ENCODE peak calls at places on chromosomes 11 and 22, in eight cellular contexts. One of them, this sample, is unnamed.
A peak's percentile ranks its signal among the peaks of the same experiment; 100 is the strongest.

GRCh38 chr11:121194731-121195596 is 93.9 kb downstream of the TECTA start:
- DNase-seq in T-cell: peak; percentile 12
- DNase-seq in kidney: no peak
- DNase-seq in activated CD4-positive, alpha-beta T cell treated with anti-CD3 and anti-CD28 coated beads, Interleukin-2, amount 50 U/mL, for 1 hour: peak; percentile 34
- DNase-seq in ELR: peak; percentile 63
- DNase-seq in NCI-H187 treated with DMSO at 0.1 percent for 48 hours: no peak
- DNase-seq in NCI-H1092 treated with DMSO at 0.1 percent for 48 hours: peak; percentile 61
- DNase-seq in substantia nigra: no peak
- DNase-seq in this sample: no peak

GRCh38 chr11:12029738-12030363 is 21.4 kb upstream of the DKK3 start:
- DNase-seq in T-cell: no peak
- DNase-seq in kidney: no peak
- DNase-seq in activated CD4-positive, alpha-beta T cell treated with anti-CD3 and anti-CD28 coated beads, Interleukin-2, amount 50 U/mL, for 1 hour: no peak
- DNase-seq in ELR: peak; percentile 83
- DNase-seq in NCI-H187 treated with DMSO at 0.1 percent for 48 hours: no peak
- DNase-seq in NCI-H1092 treated with DMSO at 0.1 percent for 48 hours: no peak
- DNase-seq in substantia nigra: no peak
- DNase-seq in this sample: no peak

GRCh38 chr11:27720277-27720830 is 20.1 kb upstream of the BDNF start:
- DNase-seq in T-cell: no peak
- DNase-seq in kidney: no peak
- DNase-seq in activated CD4-positive, alpha-beta T cell treated with anti-CD3 and anti-CD28 coated beads, Interleukin-2, amount 50 U/mL, for 1 hour: no peak
- DNase-seq in ELR: peak; percentile 74
- DNase-seq in NCI-H187 treated with DMSO at 0.1 percent for 48 hours: no peak
- DNase-seq in NCI-H1092 treated with DMSO at 0.1 percent for 48 hours: no peak
- DNase-seq in substantia nigra: no peak
- DNase-seq in this sample: no peak

GRCh38 chr11:67572305-67572704 is 11.3 kb upstream of the GSTP1 start:
- DNase-seq in T-cell: no peak
- DNase-seq in kidney: no peak
- DNase-seq in activated CD4-positive, alpha-beta T cell treated with anti-CD3 and anti-CD28 coated beads, Interleukin-2, amount 50 U/mL, for 1 hour: no peak
- DNase-seq in ELR: no peak
- DNase-seq in NCI-H187 treated with DMSO at 0.1 percent for 48 hours: no peak
- DNase-seq in NCI-H1092 treated with DMSO at 0.1 percent for 48 hours: no peak
- DNase-seq in substantia nigra: no peak
- DNase-seq in this sample: no peak

GRCh38 chr11:111918390-111919256 is at the start of gene C11orf52:
- DNase-seq in T-cell: no peak
- DNase-seq in kidney: peak; percentile 90
- DNase-seq in activated CD4-positive, alpha-beta T cell treated with anti-CD3 and anti-CD28 coated beads, Interleukin-2, amount 50 U/mL, for 1 hour: no peak
- DNase-seq in ELR: peak; percentile 35
- DNase-seq in NCI-H187 treated with DMSO at 0.1 percent for 48 hours: peak; percentile 89
- DNase-seq in NCI-H1092 treated with DMSO at 0.1 percent for 48 hours: peak; percentile 84
- DNase-seq in substantia nigra: no peak
- DNase-seq in this sample: no peak

GRCh38 chr11:69312418-69313399 is 18.8 kb downstream of the MYEOV start:
- DNase-seq in T-cell: no peak
- DNase-seq in kidney: peak; percentile 73
- DNase-seq in activated CD4-positive, alpha-beta T cell treated with anti-CD3 and anti-CD28 coated beads, Interleukin-2, amount 50 U/mL, for 1 hour: no peak
- DNase-seq in ELR: no peak
- DNase-seq in NCI-H187 treated with DMSO at 0.1 percent for 48 hours: no peak
- DNase-seq in NCI-H1092 treated with DMSO at 0.1 percent for 48 hours: peak; percentile 66
- DNase-seq in substantia nigra: no peak
- DNase-seq in this sample: peak; percentile 87

GRCh38 chr22:36344106-36344827 is 43.5 kb downstream of the MYH9 start:
- DNase-seq in T-cell: no peak
- DNase-seq in kidney: no peak
- DNase-seq in activated CD4-positive, alpha-beta T cell treated with anti-CD3 and anti-CD28 coated beads, Interleukin-2, amount 50 U/mL, for 1 hour: no peak
- DNase-seq in ELR: no peak
- DNase-seq in NCI-H187 treated with DMSO at 0.1 percent for 48 hours: no peak
- DNase-seq in NCI-H1092 treated with DMSO at 0.1 percent for 48 hours: no peak
- DNase-seq in substantia nigra: peak; percentile 51
- DNase-seq in this sample: no peak

GRCh38 chr11:2222479-2222878 is 47.9 kb downstream of the ASCL2 start:
- DNase-seq in T-cell: no peak
- DNase-seq in kidney: no peak
- DNase-seq in activated CD4-positive, alpha-beta T cell treated with anti-CD3 and anti-CD28 coated beads, Interleukin-2, amount 50 U/mL, for 1 hour: no peak
- DNase-seq in ELR: no peak
- DNase-seq in NCI-H187 treated with DMSO at 0.1 percent for 48 hours: no peak
- DNase-seq in NCI-H1092 treated with DMSO at 0.1 percent for 48 hours: no peak
- DNase-seq in substantia nigra: no peak
- DNase-seq in this sample: no peak

GRCh38 chr11:75635009-75635909 is 33.6 kb downstream of the MAP6 start:
- DNase-seq in T-cell: no peak
- DNase-seq in kidney: peak; percentile 74
- DNase-seq in activated CD4-positive, alpha-beta T cell treated with anti-CD3 and anti-CD28 coated beads, Interleukin-2, amount 50 U/mL, for 1 hour: no peak
- DNase-seq in ELR: peak; percentile 10
- DNase-seq in NCI-H187 treated with DMSO at 0.1 percent for 48 hours: no peak
- DNase-seq in NCI-H1092 treated with DMSO at 0.1 percent for 48 hours: peak; percentile 73
- DNase-seq in substantia nigra: no peak
- DNase-seq in this sample: no peak

GRCh38 chr11:59263225-59263894 is 50.6 kb upstream of the MPEG1 start:
- DNase-seq in T-cell: no peak
- DNase-seq in kidney: peak; percentile 77
- DNase-seq in activated CD4-positive, alpha-beta T cell treated with anti-CD3 and anti-CD28 coated beads, Interleukin-2, amount 50 U/mL, for 1 hour: peak; percentile 14
- DNase-seq in ELR: no peak
- DNase-seq in NCI-H187 treated with DMSO at 0.1 percent for 48 hours: no peak
- DNase-seq in NCI-H1092 treated with DMSO at 0.1 percent for 48 hours: no peak
- DNase-seq in substantia nigra: no peak
- DNase-seq in this sample: no peak

GRCh38 chr22:19514831-19515565 is 9.2 kb downstream of the CLDN5 start:
- DNase-seq in T-cell: no peak
- DNase-seq in kidney: no peak
- DNase-seq in activated CD4-positive, alpha-beta T cell treated with anti-CD3 and anti-CD28 coated beads, Interleukin-2, amount 50 U/mL, for 1 hour: no peak
- DNase-seq in ELR: peak; percentile 39
- DNase-seq in NCI-H187 treated with DMSO at 0.1 percent for 48 hours: peak; percentile 24
- DNase-seq in NCI-H1092 treated with DMSO at 0.1 percent for 48 hours: peak; percentile 83
- DNase-seq in substantia nigra: no peak
- DNase-seq in this sample: peak; percentile 84

GRCh38 chr22:45336971-45337431 is 27.3 kb downstream of the FAM118A start:
- DNase-seq in T-cell: peak; percentile 52
- DNase-seq in kidney: no peak
- DNase-seq in activated CD4-positive, alpha-beta T cell treated with anti-CD3 and anti-CD28 coated beads, Interleukin-2, amount 50 U/mL, for 1 hour: no peak
- DNase-seq in ELR: no peak
- DNase-seq in NCI-H187 treated with DMSO at 0.1 percent for 48 hours: no peak
- DNase-seq in NCI-H1092 treated with DMSO at 0.1 percent for 48 hours: peak; percentile 52
- DNase-seq in substantia nigra: peak; percentile 33
- DNase-seq in this sample: peak; percentile 87

GRCh38 chr11:120222916-120223315 is 12.1 kb downstream of the OAF start:
- DNase-seq in T-cell: no peak
- DNase-seq in kidney: peak; percentile 60
- DNase-seq in activated CD4-positive, alpha-beta T cell treated with anti-CD3 and anti-CD28 coated beads, Interleukin-2, amount 50 U/mL, for 1 hour: no peak
- DNase-seq in ELR: no peak
- DNase-seq in NCI-H187 treated with DMSO at 0.1 percent for 48 hours: no peak
- DNase-seq in NCI-H1092 treated with DMSO at 0.1 percent for 48 hours: no peak
- DNase-seq in substantia nigra: no peak
- DNase-seq in this sample: no peak

GRCh38 chr11:111320728-111321568 is 22.6 kb downstream of the POU2AF3 start:
- DNase-seq in T-cell: no peak
- DNase-seq in kidney: no peak
- DNase-seq in activated CD4-positive, alpha-beta T cell treated with anti-CD3 and anti-CD28 coated beads, Interleukin-2, amount 50 U/mL, for 1 hour: no peak
- DNase-seq in ELR: no peak
- DNase-seq in NCI-H187 treated with DMSO at 0.1 percent for 48 hours: no peak
- DNase-seq in NCI-H1092 treated with DMSO at 0.1 percent for 48 hours: no peak
- DNase-seq in substantia nigra: no peak
- DNase-seq in this sample: no peak

GRCh38 chr22:35467788-35468187 is 67.8 kb downstream of the MCM5 start:
- DNase-seq in T-cell: no peak
- DNase-seq in kidney: peak; percentile 94
- DNase-seq in activated CD4-positive, alpha-beta T cell treated with anti-CD3 and anti-CD28 coated beads, Interleukin-2, amount 50 U/mL, for 1 hour: no peak
- DNase-seq in ELR: peak; percentile 30
- DNase-seq in NCI-H187 treated with DMSO at 0.1 percent for 48 hours: no peak
- DNase-seq in NCI-H1092 treated with DMSO at 0.1 percent for 48 hours: peak; percentile 12
- DNase-seq in substantia nigra: peak; percentile 78
- DNase-seq in this sample: no peak

GRCh38 chr11:92380882-92381281 is 156.3 kb downstream of the FAT3 start:
- DNase-seq in T-cell: no peak
- DNase-seq in kidney: no peak
- DNase-seq in activated CD4-positive, alpha-beta T cell treated with anti-CD3 and anti-CD28 coated beads, Interleukin-2, amount 50 U/mL, for 1 hour: no peak
- DNase-seq in ELR: peak; percentile 44
- DNase-seq in NCI-H187 treated with DMSO at 0.1 percent for 48 hours: no peak
- DNase-seq in NCI-H1092 treated with DMSO at 0.1 percent for 48 hours: no peak
- DNase-seq in substantia nigra: no peak
- DNase-seq in this sample: no peak

GRCh38 chr11:20360650-20361049 is 2.9 kb upstream of the HTATIP2 start:
- DNase-seq in T-cell: peak; percentile 37
- DNase-seq in kidney: no peak
- DNase-seq in activated CD4-positive, alpha-beta T cell treated with anti-CD3 and anti-CD28 coated beads, Interleukin-2, amount 50 U/mL, for 1 hour: peak; percentile 20
- DNase-seq in ELR: peak; percentile 47
- DNase-seq in NCI-H187 treated with DMSO at 0.1 percent for 48 hours: no peak
- DNase-seq in NCI-H1092 treated with DMSO at 0.1 percent for 48 hours: no peak
- DNase-seq in substantia nigra: no peak
- DNase-seq in this sample: no peak

GRCh38 chr22:45895436-45896152 is 81.4 kb downstream of the WNT7B start:
- DNase-seq in T-cell: no peak
- DNase-seq in kidney: peak; percentile 63
- DNase-seq in activated CD4-positive, alpha-beta T cell treated with anti-CD3 and anti-CD28 coated beads, Interleukin-2, amount 50 U/mL, for 1 hour: no peak
- DNase-seq in ELR: no peak
- DNase-seq in NCI-H187 treated with DMSO at 0.1 percent for 48 hours: no peak
- DNase-seq in NCI-H1092 treated with DMSO at 0.1 percent for 48 hours: no peak
- DNase-seq in substantia nigra: no peak
- DNase-seq in this sample: no peak

GRCh38 chr11:28756977-28757376 is 648.8 kb downstream of the METTL15 start:
- DNase-seq in T-cell: no peak
- DNase-seq in kidney: no peak
- DNase-seq in activated CD4-positive, alpha-beta T cell treated with anti-CD3 and anti-CD28 coated beads, Interleukin-2, amount 50 U/mL, for 1 hour: no peak
- DNase-seq in ELR: peak; percentile 89
- DNase-seq in NCI-H187 treated with DMSO at 0.1 percent for 48 hours: no peak
- DNase-seq in NCI-H1092 treated with DMSO at 0.1 percent for 48 hours: no peak
- DNase-seq in substantia nigra: no peak
- DNase-seq in this sample: no peak

GRCh38 chr11:69013009-69013951 is at the start of gene MRGPRF:
- DNase-seq in T-cell: no peak
- DNase-seq in kidney: peak; percentile 96
- DNase-seq in activated CD4-positive, alpha-beta T cell treated with anti-CD3 and anti-CD28 coated beads, Interleukin-2, amount 50 U/mL, for 1 hour: no peak
- DNase-seq in ELR: peak; percentile 84
- DNase-seq in NCI-H187 treated with DMSO at 0.1 percent for 48 hours: no peak
- DNase-seq in NCI-H1092 treated with DMSO at 0.1 percent for 48 hours: peak; percentile 33
- DNase-seq in substantia nigra: no peak
- DNase-seq in this sample: peak; percentile 93

GRCh38 chr11:116537736-116538135 is 235.1 kb downstream of the BUD13 start:
- DNase-seq in T-cell: no peak
- DNase-seq in kidney: no peak
- DNase-seq in activated CD4-positive, alpha-beta T cell treated with anti-CD3 and anti-CD28 coated beads, Interleukin-2, amount 50 U/mL, for 1 hour: no peak
- DNase-seq in ELR: no peak
- DNase-seq in NCI-H187 treated with DMSO at 0.1 percent for 48 hours: no peak
- DNase-seq in NCI-H1092 treated with DMSO at 0.1 percent for 48 hours: no peak
- DNase-seq in substantia nigra: no peak
- DNase-seq in this sample: peak; percentile 76

GRCh38 chr11:125072210-125072960 is 9.3 kb downstream of the SLC37A2 start:
- DNase-seq in T-cell: no peak
- DNase-seq in kidney: no peak
- DNase-seq in activated CD4-positive, alpha-beta T cell treated with anti-CD3 and anti-CD28 coated beads, Interleukin-2, amount 50 U/mL, for 1 hour: no peak
- DNase-seq in ELR: no peak
- DNase-seq in NCI-H187 treated with DMSO at 0.1 percent for 48 hours: no peak
- DNase-seq in NCI-H1092 treated with DMSO at 0.1 percent for 48 hours: no peak
- DNase-seq in substantia nigra: no peak
- DNase-seq in this sample: no peak

GRCh38 chr22:43106302-43106701 is 4.2 kb upstream of the BIK start:
- DNase-seq in T-cell: no peak
- DNase-seq in kidney: no peak
- DNase-seq in activated CD4-positive, alpha-beta T cell treated with anti-CD3 and anti-CD28 coated beads, Interleukin-2, amount 50 U/mL, for 1 hour: no peak
- DNase-seq in ELR: no peak
- DNase-seq in NCI-H187 treated with DMSO at 0.1 percent for 48 hours: no peak
- DNase-seq in NCI-H1092 treated with DMSO at 0.1 percent for 48 hours: no peak
- DNase-seq in substantia nigra: no peak
- DNase-seq in this sample: no peak

GRCh38 chr11:76653674-76654309 is 16.8 kb downstream of the LRRC32 start:
- DNase-seq in T-cell: no peak
- DNase-seq in kidney: peak; percentile 88
- DNase-seq in activated CD4-positive, alpha-beta T cell treated with anti-CD3 and anti-CD28 coated beads, Interleukin-2, amount 50 U/mL, for 1 hour: no peak
- DNase-seq in ELR: no peak
- DNase-seq in NCI-H187 treated with DMSO at 0.1 percent for 48 hours: no peak
- DNase-seq in NCI-H1092 treated with DMSO at 0.1 percent for 48 hours: no peak
- DNase-seq in substantia nigra: no peak
- DNase-seq in this sample: peak; percentile 64

GRCh38 chr11:84541711-84542340 is 1085.3 kb downstream of the DLG2 start:
- DNase-seq in T-cell: no peak
- DNase-seq in kidney: no peak
- DNase-seq in activated CD4-positive, alpha-beta T cell treated with anti-CD3 and anti-CD28 coated beads, Interleukin-2, amount 50 U/mL, for 1 hour: no peak
- DNase-seq in ELR: peak; percentile 10
- DNase-seq in NCI-H187 treated with DMSO at 0.1 percent for 48 hours: no peak
- DNase-seq in NCI-H1092 treated with DMSO at 0.1 percent for 48 hours: no peak
- DNase-seq in substantia nigra: no peak
- DNase-seq in this sample: no peak

GRCh38 chr11:16611395-16612233 is 126.8 kb upstream of the C11orf58 start:
- DNase-seq in T-cell: no peak
- DNase-seq in kidney: no peak
- DNase-seq in activated CD4-positive, alpha-beta T cell treated with anti-CD3 and anti-CD28 coated beads, Interleukin-2, amount 50 U/mL, for 1 hour: no peak
- DNase-seq in ELR: no peak
- DNase-seq in NCI-H187 treated with DMSO at 0.1 percent for 48 hours: no peak
- DNase-seq in NCI-H1092 treated with DMSO at 0.1 percent for 48 hours: peak; percentile 80
- DNase-seq in substantia nigra: no peak
- DNase-seq in this sample: no peak

GRCh38 chr11:20990447-20990846 is 321.1 kb downstream of the NELL1 start:
- DNase-seq in T-cell: no peak
- DNase-seq in kidney: no peak
- DNase-seq in activated CD4-positive, alpha-beta T cell treated with anti-CD3 and anti-CD28 coated beads, Interleukin-2, amount 50 U/mL, for 1 hour: no peak
- DNase-seq in ELR: no peak
- DNase-seq in NCI-H187 treated with DMSO at 0.1 percent for 48 hours: no peak
- DNase-seq in NCI-H1092 treated with DMSO at 0.1 percent for 48 hours: no peak
- DNase-seq in substantia nigra: no peak
- DNase-seq in this sample: no peak

GRCh38 chr11:75820636-75821035 is 5.6 kb downstream of the UVRAG start:
- DNase-seq in T-cell: no peak
- DNase-seq in kidney: no peak
- DNase-seq in activated CD4-positive, alpha-beta T cell treated with anti-CD3 and anti-CD28 coated beads, Interleukin-2, amount 50 U/mL, for 1 hour: no peak
- DNase-seq in ELR: peak; percentile 50
- DNase-seq in NCI-H187 treated with DMSO at 0.1 percent for 48 hours: no peak
- DNase-seq in NCI-H1092 treated with DMSO at 0.1 percent for 48 hours: no peak
- DNase-seq in substantia nigra: no peak
- DNase-seq in this sample: no peak

GRCh38 chr11:118886681-118887111 is 3.0 kb downstream of the CXCR5 start:
- DNase-seq in T-cell: no peak
- DNase-seq in kidney: no peak
- DNase-seq in activated CD4-positive, alpha-beta T cell treated with anti-CD3 and anti-CD28 coated beads, Interleukin-2, amount 50 U/mL, for 1 hour: no peak
- DNase-seq in ELR: no peak
- DNase-seq in NCI-H187 treated with DMSO at 0.1 percent for 48 hours: no peak
- DNase-seq in NCI-H1092 treated with DMSO at 0.1 percent for 48 hours: no peak
- DNase-seq in substantia nigra: no peak
- DNase-seq in this sample: no peak

GRCh38 chr11:8167796-8168195 is 1.0 kb downstream of the RIC3 start:
- DNase-seq in T-cell: no peak
- DNase-seq in kidney: no peak
- DNase-seq in activated CD4-positive, alpha-beta T cell treated with anti-CD3 and anti-CD28 coated beads, Interleukin-2, amount 50 U/mL, for 1 hour: no peak
- DNase-seq in ELR: peak; percentile 3
- DNase-seq in NCI-H187 treated with DMSO at 0.1 percent for 48 hours: no peak
- DNase-seq in NCI-H1092 treated with DMSO at 0.1 percent for 48 hours: no peak
- DNase-seq in substantia nigra: no peak
- DNase-seq in this sample: no peak

GRCh38 chr11:108906329-108906728 is 241.5 kb downstream of the DDX10 start:
- DNase-seq in T-cell: no peak
- DNase-seq in kidney: no peak
- DNase-seq in activated CD4-positive, alpha-beta T cell treated with anti-CD3 and anti-CD28 coated beads, Interleukin-2, amount 50 U/mL, for 1 hour: no peak
- DNase-seq in ELR: peak; percentile 90
- DNase-seq in NCI-H187 treated with DMSO at 0.1 percent for 48 hours: no peak
- DNase-seq in NCI-H1092 treated with DMSO at 0.1 percent for 48 hours: no peak
- DNase-seq in substantia nigra: no peak
- DNase-seq in this sample: no peak

GRCh38 chr11:108854366-108854765 is 189.5 kb downstream of the DDX10 start:
- DNase-seq in T-cell: no peak
- DNase-seq in kidney: no peak
- DNase-seq in activated CD4-positive, alpha-beta T cell treated with anti-CD3 and anti-CD28 coated beads, Interleukin-2, amount 50 U/mL, for 1 hour: no peak
- DNase-seq in ELR: no peak
- DNase-seq in NCI-H187 treated with DMSO at 0.1 percent for 48 hours: no peak
- DNase-seq in NCI-H1092 treated with DMSO at 0.1 percent for 48 hours: no peak
- DNase-seq in substantia nigra: no peak
- DNase-seq in this sample: no peak

GRCh38 chr11:117315285-117316196 is 515 bp downstream of the BACE1 start:
- DNase-seq in T-cell: no peak
- DNase-seq in kidney: peak; percentile 73
- DNase-seq in activated CD4-positive, alpha-beta T cell treated with anti-CD3 and anti-CD28 coated beads, Interleukin-2, amount 50 U/mL, for 1 hour: no peak
- DNase-seq in ELR: peak; percentile 44
- DNase-seq in NCI-H187 treated with DMSO at 0.1 percent for 48 hours: no peak
- DNase-seq in NCI-H1092 treated with DMSO at 0.1 percent for 48 hours: no peak
- DNase-seq in substantia nigra: no peak
- DNase-seq in this sample: no peak

GRCh38 chr11:17267576-17267975 is 9.0 kb upstream of the NUCB2 start:
- DNase-seq in T-cell: no peak
- DNase-seq in kidney: no peak
- DNase-seq in activated CD4-positive, alpha-beta T cell treated with anti-CD3 and anti-CD28 coated beads, Interleukin-2, amount 50 U/mL, for 1 hour: no peak
- DNase-seq in ELR: peak; percentile 99
- DNase-seq in NCI-H187 treated with DMSO at 0.1 percent for 48 hours: no peak
- DNase-seq in NCI-H1092 treated with DMSO at 0.1 percent for 48 hours: no peak
- DNase-seq in substantia nigra: no peak
- DNase-seq in this sample: no peak

This sample was measured in mesenteric fat pad.